ENCODE peak calls at places on chromosomes 13 and 19, in ten cellular contexts. One of them, this sample, is unnamed.

GRCh38 chr19:4987286-4987685 is 18.4 kb downstream of the KDM4B start:
- DNase-seq in naive thymus-derived CD4-positive, alpha-beta T cell: no peak
- DNase-seq in thoracic aorta: no peak
- DNase-seq in tibial artery: no peak
- DNase-seq in SK-N-SH: no peak
- DNase-seq in HAP-1: no peak
- DNase-seq in PC-3: no peak
- DNase-seq in BE2C: no peak
- DNase-seq in cardiac muscle cell: peak; percentile 46
- DNase-seq in GM06990: no peak
- DNase-seq in this sample: no peak

GRCh38 chr19:11091343-11092153 is 2.3 kb downstream of the LDLR start:
- DNase-seq in cardiac muscle cell: no peak
- DNase-seq in SK-N-SH: no peak
- DNase-seq in naive thymus-derived CD4-positive, alpha-beta T cell: peak; percentile 68
- DNase-seq in PC-3: peak; percentile 99
- DNase-seq in BE2C: no peak
- DNase-seq in tibial artery: peak; percentile 78
- DNase-seq in thoracic aorta: peak; percentile 57
- DNase-seq in GM06990: no peak
- DNase-seq in HAP-1: peak; percentile 56
- DNase-seq in this sample: peak; percentile 39

GRCh38 chr13:80359459-80360297 is 18.8 kb upstream of the SPRY2 start:
- DNase-seq in PC-3: no peak
- DNase-seq in tibial artery: no peak
- DNase-seq in BE2C: no peak
- DNase-seq in SK-N-SH: no peak
- DNase-seq in cardiac muscle cell: peak; percentile 64
- DNase-seq in naive thymus-derived CD4-positive, alpha-beta T cell: no peak
- DNase-seq in thoracic aorta: no peak
- DNase-seq in GM06990: no peak
- DNase-seq in HAP-1: peak; percentile 68
- DNase-seq in this sample: peak; percentile 66

GRCh38 chr19:7230826-7231225 is 63.4 kb downstream of the INSR start:
- DNase-seq in cardiac muscle cell: no peak
- DNase-seq in HAP-1: no peak
- DNase-seq in naive thymus-derived CD4-positive, alpha-beta T cell: no peak
- DNase-seq in BE2C: no peak
- DNase-seq in PC-3: no peak
- DNase-seq in thoracic aorta: no peak
- DNase-seq in SK-N-SH: no peak
- DNase-seq in GM06990: no peak
- DNase-seq in tibial artery: peak; percentile 81
- DNase-seq in this sample: no peak

GRCh38 chr19:4851551-4852290 is 15.7 kb downstream of the PLIN3 start:
- DNase-seq in GM06990: peak; percentile 74
- DNase-seq in BE2C: peak; percentile 84
- DNase-seq in PC-3: peak; percentile 67
- DNase-seq in HAP-1: peak; percentile 87
- DNase-seq in naive thymus-derived CD4-positive, alpha-beta T cell: peak; percentile 73
- DNase-seq in SK-N-SH: peak; percentile 94
- DNase-seq in tibial artery: peak; percentile 86
- DNase-seq in thoracic aorta: peak; percentile 21
- DNase-seq in cardiac muscle cell: peak; percentile 68
- DNase-seq in this sample: peak; percentile 97

GRCh38 chr13:91745962-91746361 is 347.5 kb downstream of the GPC5 start:
- DNase-seq in HAP-1: no peak
- DNase-seq in thoracic aorta: no peak
- DNase-seq in PC-3: no peak
- DNase-seq in tibial artery: no peak
- DNase-seq in naive thymus-derived CD4-positive, alpha-beta T cell: no peak
- DNase-seq in cardiac muscle cell: peak; percentile 19
- DNase-seq in SK-N-SH: no peak
- DNase-seq in GM06990: no peak
- DNase-seq in BE2C: peak; percentile 40
- DNase-seq in this sample: no peak

GRCh38 chr13:94339116-94339687 is 140.3 kb downstream of the DCT start:
- DNase-seq in HAP-1: no peak
- DNase-seq in GM06990: no peak
- DNase-seq in tibial artery: no peak
- DNase-seq in SK-N-SH: no peak
- DNase-seq in naive thymus-derived CD4-positive, alpha-beta T cell: no peak
- DNase-seq in thoracic aorta: no peak
- DNase-seq in PC-3: no peak
- DNase-seq in cardiac muscle cell: no peak
- DNase-seq in BE2C: no peak
- DNase-seq in this sample: no peak

GRCh38 chr19:2032296-2032941 is 16.9 kb upstream of the BTBD2 start:
- DNase-seq in tibial artery: peak; percentile 99
- DNase-seq in GM06990: no peak
- DNase-seq in HAP-1: no peak
- DNase-seq in PC-3: peak; percentile 89
- DNase-seq in cardiac muscle cell: no peak
- DNase-seq in SK-N-SH: peak; percentile 91
- DNase-seq in thoracic aorta: peak; percentile 85
- DNase-seq in BE2C: peak; percentile 48
- DNase-seq in naive thymus-derived CD4-positive, alpha-beta T cell: no peak
- DNase-seq in this sample: peak; percentile 66

GRCh38 chr19:6222884-6223283 is 56.9 kb downstream of the MLLT1 start:
- DNase-seq in thoracic aorta: no peak
- DNase-seq in tibial artery: no peak
- DNase-seq in PC-3: no peak
- DNase-seq in SK-N-SH: no peak
- DNase-seq in HAP-1: no peak
- DNase-seq in GM06990: no peak
- DNase-seq in BE2C: no peak
- DNase-seq in cardiac muscle cell: no peak
- DNase-seq in naive thymus-derived CD4-positive, alpha-beta T cell: no peak
- DNase-seq in this sample: no peak

GRCh38 chr13:72652681-72653080 is 74.7 kb downstream of the MZT1 start:
- DNase-seq in thoracic aorta: no peak
- DNase-seq in BE2C: no peak
- DNase-seq in cardiac muscle cell: no peak
- DNase-seq in HAP-1: no peak
- DNase-seq in SK-N-SH: no peak
- DNase-seq in PC-3: peak; percentile 59
- DNase-seq in naive thymus-derived CD4-positive, alpha-beta T cell: no peak
- DNase-seq in tibial artery: no peak
- DNase-seq in GM06990: no peak
- DNase-seq in this sample: no peak

GRCh38 chr13:50512602-50513527 is 330.6 kb downstream of the DLEU7 start:
- DNase-seq in thoracic aorta: no peak
- DNase-seq in BE2C: no peak
- DNase-seq in SK-N-SH: no peak
- DNase-seq in PC-3: peak; percentile 54
- DNase-seq in HAP-1: no peak
- DNase-seq in GM06990: peak; percentile 62
- DNase-seq in naive thymus-derived CD4-positive, alpha-beta T cell: peak; percentile 41
- DNase-seq in cardiac muscle cell: peak; percentile 17
- DNase-seq in tibial artery: peak; percentile 78
- DNase-seq in this sample: no peak

GRCh38 chr13:63370101-63370500 is 1954.5 kb upstream of the PCDH20 start:
- DNase-seq in BE2C: no peak
- DNase-seq in thoracic aorta: no peak
- DNase-seq in SK-N-SH: no peak
- DNase-seq in HAP-1: no peak
- DNase-seq in cardiac muscle cell: no peak
- DNase-seq in PC-3: no peak
- DNase-seq in naive thymus-derived CD4-positive, alpha-beta T cell: no peak
- DNase-seq in GM06990: no peak
- DNase-seq in tibial artery: no peak
- DNase-seq in this sample: no peak

GRCh38 chr13:80603351-80603750 is 262.4 kb upstream of the SPRY2 start:
- DNase-seq in SK-N-SH: no peak
- DNase-seq in GM06990: no peak
- DNase-seq in thoracic aorta: no peak
- DNase-seq in HAP-1: no peak
- DNase-seq in naive thymus-derived CD4-positive, alpha-beta T cell: no peak
- DNase-seq in PC-3: no peak
- DNase-seq in cardiac muscle cell: no peak
- DNase-seq in tibial artery: no peak
- DNase-seq in BE2C: no peak
- DNase-seq in this sample: no peak

GRCh38 chr19:22807061-22807835 is 23.3 kb upstream of the ZNF99 start:
- DNase-seq in tibial artery: no peak
- DNase-seq in SK-N-SH: no peak
- DNase-seq in cardiac muscle cell: no peak
- DNase-seq in GM06990: no peak
- DNase-seq in BE2C: no peak
- DNase-seq in thoracic aorta: no peak
- DNase-seq in naive thymus-derived CD4-positive, alpha-beta T cell: no peak
- DNase-seq in HAP-1: no peak
- DNase-seq in PC-3: no peak
- DNase-seq in this sample: no peak

GRCh38 chr13:59346861-59347470 is 816.8 kb downstream of the DIAPH3 start:
- DNase-seq in tibial artery: no peak
- DNase-seq in naive thymus-derived CD4-positive, alpha-beta T cell: no peak
- DNase-seq in HAP-1: peak; percentile 46
- DNase-seq in PC-3: no peak
- DNase-seq in thoracic aorta: no peak
- DNase-seq in SK-N-SH: no peak
- DNase-seq in BE2C: no peak
- DNase-seq in GM06990: no peak
- DNase-seq in cardiac muscle cell: no peak
- DNase-seq in this sample: no peak

GRCh38 chr13:68473834-68474326 is 1243.7 kb upstream of the PCDH9 start:
- DNase-seq in GM06990: no peak
- DNase-seq in BE2C: no peak
- DNase-seq in thoracic aorta: no peak
- DNase-seq in SK-N-SH: no peak
- DNase-seq in naive thymus-derived CD4-positive, alpha-beta T cell: no peak
- DNase-seq in PC-3: no peak
- DNase-seq in tibial artery: no peak
- DNase-seq in cardiac muscle cell: no peak
- DNase-seq in HAP-1: no peak
- DNase-seq in this sample: no peak
- H3K4me3 ChIP-seq in GM06990: no peak overlapping the region
- H3K4me3 ChIP-seq in BE2C: no peak overlapping the region
- H3K4me3 ChIP-seq in thoracic aorta: no peak overlapping the region
- H3K4me3 ChIP-seq in SK-N-SH: no peak overlapping the region
- H3K4me3 ChIP-seq in naive thymus-derived CD4-positive, alpha-beta T cell: no peak overlapping the region
- H3K4me3 ChIP-seq in PC-3: no peak overlapping the region
- H3K4me3 ChIP-seq in tibial artery: no peak overlapping the region
- H3K4me3 ChIP-seq in cardiac muscle cell: no peak overlapping the region
- H3K4me3 ChIP-seq in HAP-1: no peak overlapping the region
- H3K4me3 ChIP-seq in this sample: no peak overlapping the region

GRCh38 chr13:46016216-46016615 is 36.3 kb downstream of the ZC3H13 start:
- DNase-seq in HAP-1: no peak
- DNase-seq in PC-3: no peak
- DNase-seq in naive thymus-derived CD4-positive, alpha-beta T cell: no peak
- DNase-seq in GM06990: no peak
- DNase-seq in SK-N-SH: no peak
- DNase-seq in thoracic aorta: no peak
- DNase-seq in BE2C: no peak
- DNase-seq in cardiac muscle cell: no peak
- DNase-seq in tibial artery: no peak
- DNase-seq in this sample: no peak
- H3K36me3 ChIP-seq in HAP-1: peaks cover 25% of the 10 kb centered on the region
- H3K36me3 ChIP-seq in PC-3: peaks cover 19% of the 10 kb centered on the region
- H3K36me3 ChIP-seq in naive thymus-derived CD4-positive, alpha-beta T cell: peaks cover 15% of the 10 kb centered on the region
- H3K36me3 ChIP-seq in GM06990: no peaks in the 10 kb centered on the region
- H3K36me3 ChIP-seq in SK-N-SH: peaks cover 85% of the 10 kb centered on the region
- H3K36me3 ChIP-seq in thoracic aorta: peaks cover 23% of the 10 kb centered on the region
- H3K36me3 ChIP-seq in BE2C: peaks cover 29% of the 10 kb centered on the region
- H3K36me3 ChIP-seq in cardiac muscle cell: peaks cover 38% of the 10 kb centered on the region
- H3K36me3 ChIP-seq in tibial artery: peaks cover 45% of the 10 kb centered on the region
- H3K36me3 ChIP-seq in this sample: peaks cover 6% of the 10 kb centered on the region

GRCh38 chr19:41918653-41919244 is 9.5 kb downstream of the ERFL start:
- DNase-seq in tibial artery: no peak
- DNase-seq in naive thymus-derived CD4-positive, alpha-beta T cell: no peak
- DNase-seq in GM06990: no peak
- DNase-seq in SK-N-SH: no peak
- DNase-seq in HAP-1: no peak
- DNase-seq in PC-3: no peak
- DNase-seq in cardiac muscle cell: no peak
- DNase-seq in BE2C: no peak
- DNase-seq in thoracic aorta: no peak
- DNase-seq in this sample: no peak

GRCh38 chr19:41916033-41916424 is 12.2 kb downstream of the ERFL start:
- DNase-seq in GM06990: no peak
- DNase-seq in cardiac muscle cell: no peak
- DNase-seq in thoracic aorta: no peak
- DNase-seq in tibial artery: no peak
- DNase-seq in naive thymus-derived CD4-positive, alpha-beta T cell: peak; percentile 39
- DNase-seq in HAP-1: no peak
- DNase-seq in PC-3: no peak
- DNase-seq in BE2C: no peak
- DNase-seq in SK-N-SH: no peak
- DNase-seq in this sample: no peak

GRCh38 chr19:41918095-41918494 is 10.2 kb downstream of the ERFL start:
- DNase-seq in HAP-1: no peak
- DNase-seq in BE2C: no peak
- DNase-seq in naive thymus-derived CD4-positive, alpha-beta T cell: no peak
- DNase-seq in tibial artery: no peak
- DNase-seq in thoracic aorta: no peak
- DNase-seq in cardiac muscle cell: no peak
- DNase-seq in PC-3: no peak
- DNase-seq in GM06990: no peak
- DNase-seq in SK-N-SH: no peak
- DNase-seq in this sample: no peak

GRCh38 chr19:41915248-41916032 is 12.8 kb downstream of the ERFL start:
- DNase-seq in HAP-1: no peak
- DNase-seq in tibial artery: no peak
- DNase-seq in thoracic aorta: no peak
- DNase-seq in naive thymus-derived CD4-positive, alpha-beta T cell: no peak
- DNase-seq in SK-N-SH: no peak
- DNase-seq in PC-3: no peak
- DNase-seq in GM06990: no peak
- DNase-seq in BE2C: no peak
- DNase-seq in cardiac muscle cell: no peak
- DNase-seq in this sample: peak; percentile 72

DNA sequence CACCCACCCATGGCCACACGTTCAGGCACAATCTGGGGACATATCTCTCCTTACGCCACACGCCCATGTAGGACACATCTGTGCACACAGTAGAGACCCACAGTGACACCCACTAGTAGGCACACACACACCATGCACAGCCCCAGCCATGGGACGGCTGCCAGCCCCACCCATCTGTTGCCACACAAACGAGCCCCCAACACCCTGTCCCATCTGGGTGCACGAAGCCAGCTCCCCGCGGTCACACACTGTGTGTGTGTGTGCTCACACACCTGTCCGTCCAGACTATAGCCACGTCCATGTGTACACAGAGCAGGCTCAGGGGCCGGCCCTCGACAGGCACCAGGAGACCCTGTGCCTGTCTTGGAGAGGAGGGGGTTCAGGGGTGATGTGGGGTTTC is 10.6 kb downstream of the ERFL start:
- DNase-seq in naive thymus-derived CD4-positive, alpha-beta T cell: no peak
- DNase-seq in HAP-1: no peak
- DNase-seq in tibial artery: no peak
- DNase-seq in PC-3: no peak
- DNase-seq in BE2C: no peak
- DNase-seq in cardiac muscle cell: no peak
- DNase-seq in thoracic aorta: no peak
- DNase-seq in SK-N-SH: no peak
- DNase-seq in GM06990: no peak
- DNase-seq in this sample: no peak
- H3K27me3 ChIP-seq in naive thymus-derived CD4-positive, alpha-beta T cell: no peaks in the 10 kb centered on the region
- H3K27me3 ChIP-seq in HAP-1: peaks cover 40% of the 10 kb centered on the region
- H3K27me3 ChIP-seq in tibial artery: peaks cover 5% of the 10 kb centered on the region
- H3K27me3 ChIP-seq in PC-3: peaks cover 24% of the 10 kb centered on the region
- H3K27me3 ChIP-seq in BE2C: peaks cover 48% of the 10 kb centered on the region
- H3K27me3 ChIP-seq in cardiac muscle cell: peaks cover 100% of the 10 kb centered on the region
- H3K27me3 ChIP-seq in thoracic aorta: peaks cover 16% of the 10 kb centered on the region
- H3K27me3 ChIP-seq in SK-N-SH: peaks cover 31% of the 10 kb centered on the region
- H3K27me3 ChIP-seq in GM06990: peaks cover 2% of the 10 kb centered on the region
- H3K27me3 ChIP-seq in this sample: peaks cover 87% of the 10 kb centered on the region

GRCh38 chr13:97369269-97369893 is 64.6 kb upstream of the RAP2A start:
- DNase-seq in cardiac muscle cell: no peak
- DNase-seq in PC-3: no peak
- DNase-seq in SK-N-SH: no peak
- DNase-seq in naive thymus-derived CD4-positive, alpha-beta T cell: peak; percentile 21
- DNase-seq in HAP-1: no peak
- DNase-seq in thoracic aorta: no peak
- DNase-seq in GM06990: peak; percentile 32
- DNase-seq in BE2C: no peak
- DNase-seq in tibial artery: no peak
- DNase-seq in this sample: no peak
- H3K4me3 ChIP-seq in cardiac muscle cell: no peak overlapping the region
- H3K4me3 ChIP-seq in PC-3: no peak overlapping the region
- H3K4me3 ChIP-seq in SK-N-SH: no peak overlapping the region
- H3K4me3 ChIP-seq in naive thymus-derived CD4-positive, alpha-beta T cell: peak overlapping the region; percentile 51
- H3K4me3 ChIP-seq in HAP-1: no peak overlapping the region
- H3K4me3 ChIP-seq in thoracic aorta: peak overlapping the region; percentile 68
- H3K4me3 ChIP-seq in GM06990: peak overlapping the region; percentile 36
- H3K4me3 ChIP-seq in BE2C: no peak overlapping the region
- H3K4me3 ChIP-seq in tibial artery: peak overlapping the region; percentile 33
- H3K4me3 ChIP-seq in this sample: no peak overlapping the region